ENCODE peak calls at places on chromosomes 3 and 15, in four cellular contexts. J is H9, B is glutamatergic neuron, O is amygdala. K is an unnamed sample.
A peak's percentile ranks its signal among the peaks of the same experiment; 100 is the strongest.

GRCh38 chr15:79084308-79084968 is 6.1 kb downstream of the RASGRF1 start:
- DNase-seq in B (no peak), O (no peak), J (no peak), K (no peak)

GRCh38 chr15:100631831-100632230 is 29.4 kb downstream of the ASB7 start:
- DNase-seq in O (no peak), J (no peak), B (no peak), K (no peak)

GRCh38 chr3:74314696-74315095 is 299.8 kb downstream of the CNTN3 start:
- DNase-seq in J (no peak), B (no peak), O (no peak), K (no peak)

GRCh38 chr3:132253262-132253878 is 63.8 kb upstream of the ACP3 start:
- DNase-seq in B (no peak), J (no peak), O (no peak), K (no peak)

GRCh38 chr3:52171577-52172261 is 17.5 kb upstream of the POC1A start:
- DNase-seq in B (no peak), O (no peak), J (no peak), K (no peak)

GRCh38 chr3:192833177-192833890 is 84.3 kb downstream of the MB21D2 start:
- DNase-seq in B (no peak), J (no peak), O (no peak), K (no peak)

GRCh38 chr3:15281817-15282216 is 50.6 kb downstream of the SH3BP5 start:
- DNase-seq in B (no peak), J (no peak), O (no peak), K (no peak)

GRCh38 chr3:177482048-177482741 is 284.9 kb upstream of the TBL1XR1 start:
- DNase-seq in B (no peak), O (no peak), J (no peak), K (no peak)

GRCh38 chr3:39408493-39409372 is 2.2 kb downstream of the RPSA start:
- DNase-seq in J (no peak), O (no peak), B (no peak), K (no peak)

GRCh38 chr3:136189859-136190617 is 6.1 kb downstream of the MSL2 start:
- DNase-seq in O (no peak), B (no peak), J (no peak), K (no peak)

GRCh38 chr3:127701281-127701792 is 28.6 kb downstream of the ABTB1 start:
- DNase-seq in J (no peak), O (no peak), B (peak; percentile 13), K (no peak)

GRCh38 chr3:110738531-110738930 is 333.1 kb upstream of the NECTIN3 start:
- DNase-seq in J (no peak), B (no peak), O (no peak), K (no peak)

GRCh38 chr3:184015381-184016019 is 2.2 kb downstream of the ABCC5 start:
- DNase-seq in B (no peak), O (no peak), J (no peak), K (no peak)

GRCh38 chr3:179450901-179451334 is 352 bp downstream of the GNB4 start:
- DNase-seq in O (no peak), J (no peak), B (no peak), K (no peak)

GRCh38 chr15:78969687-78970349 is 25.0 kb upstream of the CTSH start:
- DNase-seq in B (no peak), J (no peak), O (no peak), K (no peak)

GRCh38 chr3:12235691-12236090 is 53.2 kb upstream of the PPARG start:
- DNase-seq in O (no peak), J (no peak), B (no peak), K (no peak)

GRCh38 chr3:72947715-72948507 is 48.7 kb upstream of the PPP4R2 start:
- DNase-seq in J (no peak), B (no peak), O (no peak), K (no peak)

GRCh38 chr15:43969802-43970375 is 143.1 kb downstream of the WDR76 start:
- DNase-seq in J (no peak), O (no peak), B (no peak), K (no peak)

GRCh38 chr15:74812533-74812932 is at the start of gene LMAN1L:
- DNase-seq in J (no peak), O (no peak), B (no peak), K (no peak)

GRCh38 chr15:63233667-63234419 is 43.6 kb upstream of the APH1B start:
- DNase-seq in O (no peak), J (no peak), B (no peak), K (no peak)

GRCh38 chr15:80480909-80481308 is 76.7 kb downstream of the ARNT2 start:
- DNase-seq in B (no peak), O (no peak), J (peak; percentile 44), K (no peak)

GRCh38 chr3:80283783-80284182 is 516.0 kb upstream of the ROBO1 start:
- DNase-seq in J (no peak), B (no peak), O (no peak), K (no peak)

GRCh38 chr3:9224490-9224889 is 25.0 kb downstream of the SRGAP3 start:
- DNase-seq in B (no peak), J (no peak), O (no peak), K (no peak)

GRCh38 chr15:76056931-76057330 is 2.9 kb upstream of the TMEM266 start:
- DNase-seq in J (no peak), B (no peak), O (no peak), K (no peak)

GRCh38 chr15:39133201-39133600 is 447.7 kb upstream of the THBS1 start:
- DNase-seq in J (no peak), O (no peak), B (no peak), K (no peak)

GRCh38 chr3:136070334-136070733 is 104.8 kb downstream of the PPP2R3A start:
- DNase-seq in B (no peak), J (no peak), O (no peak), K (no peak)

GRCh38 chr15:32687556-32687955 is 30.2 kb upstream of the GREM1 start:
- DNase-seq in J (no peak), B (no peak), O (no peak), K (no peak)

K was measured in head of caudate nucleus.